ENCODE peak calls at places on chromosomes 7 and 10, in four cellular contexts. P, O, Z and N are unnamed samples.

GRCh38 chr7:47715631-47716068 is 133.7 kb upstream of the TNS3 start:
- DNase-seq in P (no peak), O (no peak), Z (no peak), N (no peak)

GRCh38 chr10:112926906-112927688 is 22.9 kb upstream of the TCF7L2 start:
- DNase-seq in P (no peak), O (no peak), Z (no peak), N (no peak)

GRCh38 chr7:63041786-63042185 is 956.9 kb upstream of the ZNF722 start:
- DNase-seq in P (no peak), O (no peak), Z (no peak), N (no peak)

GRCh38 chr7:107976620-107977019 is 26.3 kb downstream of the LAMB1 start:
- DNase-seq in P (no peak), O (no peak), Z (no peak), N (no peak)

GRCh38 chr10:131843881-131844284 is 56.9 kb upstream of the PPP2R2D start:
- DNase-seq in P (no peak), O (no peak), Z (no peak), N (no peak)

GRCh38 chr7:31948041-31948440 is 122.2 kb downstream of the PDE1C start:
- DNase-seq in P (no peak), O (no peak), Z (no peak), N (no peak)

GRCh38 chr7:76316984-76317781 is 14.7 kb downstream of the HSPB1 start:
- DNase-seq in P (no peak), O (no peak), Z (no peak), N (no peak)

GRCh38 chr10:104267721-104268690 is 978 bp upstream of the GSTO2 start:
- DNase-seq in P (no peak), O (no peak), Z (no peak), N (no peak)

GRCh38 chr10:129093641-129094040 is 373.4 kb upstream of the MGMT start:
- DNase-seq in P (no peak), O (no peak), Z (no peak), N (no peak)

GRCh38 chr7:103731169-103731568 is 258.3 kb downstream of the RELN start:
- DNase-seq in P (no peak), O (no peak), Z (no peak), N (no peak)

GRCh38 chr7:69173341-69173740 is 424.9 kb upstream of the AUTS2 start:
- DNase-seq in P (no peak), O (no peak), Z (no peak), N (no peak)

GRCh38 chr10:108544500-108545120 is 1378.7 kb downstream of the XPNPEP1 start:
- DNase-seq in P (no peak), O (no peak), Z (peak; percentile 68), N (peak; percentile 17)

GRCh38 chr10:7553531-7553930 is 113.2 kb downstream of the ITIH5 start:
- DNase-seq in P (no peak), O (no peak), Z (no peak), N (no peak)